ENCODE peak calls at places on chromosomes 11 and 22, in four cellular contexts. K is GM12878, F is HepG2, P is K562. N is an unnamed sample.

GRCh38 chr11:10303558-10304363 is 1.1 kb upstream of the ADM start:
- DNase-seq in K (no peak), F (peak), P (peak), N (no peak)

GRCh38 chr11:117204283-117205080 is 5.3 kb downstream of the TAGLN start:
- DNase-seq in K (no peak), F (no peak), P (no peak), N (no peak)

GRCh38 chr11:128133501-128133900 is 453.9 kb downstream of the ETS1 start:
- DNase-seq in K (no peak), F (no peak), P (no peak), N (no peak)

GRCh38 chr11:86919557-86920210 is 35.5 kb downstream of the FZD4 start:
- DNase-seq in K (no peak), F (peak), P (peak), N (peak)

GRCh38 chr11:124793466-124794278 is 6.5 kb downstream of the MSANTD2 start:
- DNase-seq in K (no peak), F (peak), P (peak), N (peak)

GRCh38 chr22:44658371-44658953 is 43.5 kb upstream of the PRR5 start:
- DNase-seq in K (no peak), F (no peak), P (no peak), N (no peak)

GRCh38 chr11:13944801-13945505 is 17.6 kb upstream of the SPON1 start:
- DNase-seq in K (no peak), F (no peak), P (no peak), N (no peak)

GRCh38 chr11:67113231-67113721 is 5.8 kb upstream of the KDM2A start:
- DNase-seq in K (peak), F (no peak), P (no peak), N (no peak)

GRCh38 chr22:22210375-22210774 is 34.2 kb upstream of the VPREB1 start:
- DNase-seq in K (no peak), F (no peak), P (no peak), N (no peak)

GRCh38 chr22:48974443-48975251 is 853.0 kb downstream of the BRD1 start:
- DNase-seq in K (no peak), F (no peak), P (no peak), N (no peak)
- TF ChIP-seq FOXK2 in K (no peak), F (no peak), P (no peak), N (no peak)

DNA sequence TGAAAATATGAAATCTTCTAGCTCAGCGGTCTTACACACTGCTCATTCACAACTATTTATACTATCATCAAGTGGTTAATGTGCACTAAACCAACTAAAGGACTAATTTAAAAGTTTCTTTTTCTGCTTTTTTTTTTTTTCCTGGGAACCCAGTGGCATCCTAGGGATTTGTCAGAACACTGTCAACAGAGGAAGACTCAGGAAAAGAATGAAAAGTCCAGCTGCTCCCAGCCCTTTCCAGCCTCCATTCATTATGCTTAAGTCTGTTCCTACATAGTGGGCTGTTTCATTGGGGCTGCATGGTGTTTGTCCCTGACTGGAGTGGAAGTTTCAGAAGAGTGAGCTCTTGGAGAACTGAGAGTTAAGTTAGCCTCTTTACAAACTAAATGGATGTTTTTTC is 391.1 kb downstream of the AASDHPPT start:
- DNase-seq in K (no peak), F (no peak), P (no peak), N (no peak)
- TF ChIP-seq FOXK2 in K (no peak), F (no peak), P (no peak), N (no peak)

GRCh38 chr22:37709445-37709765 is 12.6 kb downstream of the TRIOBP start:
- DNase-seq in K (no peak), F (no peak), P (no peak), N (no peak)

GRCh38 chr22:37711490-37711889 is 14.6 kb downstream of the TRIOBP start:
- DNase-seq in K (no peak), F (no peak), P (no peak), N (no peak)

GRCh38 chr22:37710675-37711074 is 13.8 kb downstream of the TRIOBP start:
- DNase-seq in K (no peak), F (no peak), P (no peak), N (no peak)

GRCh38 chr22:37705205-37705604 is 8.4 kb downstream of the TRIOBP start:
- DNase-seq in K (no peak), F (no peak), P (no peak), N (no peak)

GRCh38 chr22:37708580-37709444 is 12.0 kb downstream of the TRIOBP start:
- DNase-seq in K (no peak), F (no peak), P (no peak), N (no peak)
- TF ChIP-seq FOXK2 in K (no peak), F (no peak), P (no peak), N (no peak)

GRCh38 chr11:32187106-32187505 is 96.2 kb downstream of the RCN1 start:
- DNase-seq in K (no peak), F (no peak), P (no peak), N (no peak)
- TF ChIP-seq FOXK2 in K (no peak), F (no peak), P (no peak), N (no peak)

N was measured in HEK293T.